ENCODE peak calls at places on chromosomes 3 and 15, in four cellular contexts. E, X, D and N are unnamed samples. For H3K4me1, the result is how much of the 10 kb centered on the place peaks cover.

GRCh38 chr3:52280046-52280445 is 1.6 kb upstream of the WDR82 start:
- DNase-seq in E (no peak), X (no peak), D (no peak), N (no peak)

GRCh38 chr15:31308185-31308639 is 18.4 kb upstream of the KLF13 start:
- DNase-seq in E (no peak), X (peak), D (no peak), N (no peak)

GRCh38 chr3:94500146-94500545 is 437.3 kb downstream of the NSUN3 start:
- DNase-seq in E (no peak), X (no peak), D (no peak), N (no peak)

GRCh38 chr3:24161841-24162240 is 216.8 kb downstream of the NR1D2 start:
- DNase-seq in E (no peak), X (no peak), D (no peak), N (no peak)

GRCh38 chr15:40500584-40501330 is 30.0 kb downstream of the CHST14 start:
- DNase-seq in E (no peak), X (no peak), D (no peak), N (no peak)

GRCh38 chr3:126664591-126665214 is 9.8 kb upstream of the TXNRD3 start:
- DNase-seq in E (no peak), X (no peak), D (no peak), N (no peak)

GRCh38 chr15:70099966-70100494 is 2.3 kb upstream of the TLE3 start:
- DNase-seq in E (peak), X (no peak), D (no peak), N (no peak)

GRCh38 chr15:50049871-50050270 is 69.2 kb downstream of the ATP8B4 start:
- DNase-seq in E (no peak), X (no peak), D (no peak), N (no peak)

GRCh38 chr3:129621626-129622417 is 15.3 kb upstream of the PLXND1 start:
- DNase-seq in E (peak), X (no peak), D (peak), N (no peak)

GRCh38 chr3:57755368-57756021 is 614 bp upstream of the SLMAP start:
- DNase-seq in E (no peak), X (peak), D (peak), N (no peak)

GRCh38 chr15:78621810-78622402 is 1.1 kb upstream of the CHRNA3 start:
- DNase-seq in E (no peak), X (no peak), D (no peak), N (no peak)

GRCh38 chr3:171811913-171812321 is 1.6 kb upstream of the PLD1 start:
- DNase-seq in E (no peak), X (no peak), D (peak), N (no peak)

GRCh38 chr3:171810278-171811058 is at the start of gene PLD1:
- DNase-seq in E (no peak), X (peak), D (no peak), N (peak)

GRCh38 chr3:171811059-171811912 is 1.0 kb upstream of the PLD1 start:
- DNase-seq in E (no peak), X (no peak), D (peak), N (no peak)

GRCh38 chr3:171807806-171808205 is 2.5 kb downstream of the PLD1 start:
- DNase-seq in E (no peak), X (no peak), D (no peak), N (no peak)

GRCh38 chr3:171809513-171810277 is 588 bp downstream of the PLD1 start:
- DNase-seq in E (peak), X (peak), D (peak), N (no peak)
- H3K4me1 ChIP-seq in E (under half), X (under half), D (under half), N (under half)

DNA sequence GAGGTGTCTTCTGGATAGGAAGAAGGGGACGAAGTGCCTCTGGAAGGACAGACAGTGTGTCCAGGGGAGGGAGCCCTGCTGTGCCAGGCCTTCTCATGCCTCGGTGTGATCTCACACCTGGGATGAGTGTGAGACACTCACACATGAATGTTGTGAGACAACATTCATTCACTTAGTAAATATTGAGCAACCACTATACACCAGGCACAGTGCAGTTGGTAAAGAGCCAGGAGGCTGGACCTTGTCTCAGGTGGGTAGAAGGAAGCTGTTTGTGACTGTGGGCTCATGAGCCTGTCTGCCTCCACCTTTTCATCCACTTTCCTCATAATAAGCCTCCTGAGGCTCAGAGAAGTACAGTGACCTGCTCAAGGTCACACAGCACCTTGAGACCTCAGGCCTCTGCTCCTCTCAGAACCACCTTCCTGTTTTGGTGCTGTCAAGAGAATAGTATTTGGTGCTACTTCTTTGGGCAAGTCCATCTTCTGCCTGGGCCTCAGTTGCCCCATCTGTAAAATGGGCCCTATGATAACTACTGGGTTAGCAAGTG is 20.9 kb downstream of the SLC6A6 start:
- DNase-seq in E (no peak), X (peak), D (no peak), N (peak)
- H3K27ac ChIP-seq in E (peak), X (no peak), D (no peak), N (no peak)

GRCh38 chr3:111980716-111981456 is 2.1 kb downstream of the ABHD10 start:
- DNase-seq in E (no peak), X (no peak), D (no peak), N (no peak)
- H3K4me3 ChIP-seq in E (no peak), X (no peak), D (no peak), N (no peak)

GRCh38 chr15:38671003-38671382 is 106.4 kb upstream of the RASGRP1 start:
- DNase-seq in E (no peak), X (no peak), D (no peak), N (no peak)
- H3K4me1 ChIP-seq in E (half or more), X (under half), D (under half), N (under half)

GRCh38 chr3:98010194-98010882 is 24.8 kb downstream of the GABRR3 start:
- DNase-seq in E (no peak), X (no peak), D (no peak), N (no peak)

GRCh38 chr3:98018301-98018700 is 16.8 kb downstream of the GABRR3 start:
- DNase-seq in E (no peak), X (no peak), D (no peak), N (no peak)

GRCh38 chr3:98012974-98013373 is 22.1 kb downstream of the GABRR3 start:
- DNase-seq in E (no peak), X (no peak), D (no peak), N (no peak)

GRCh38 chr3:98008751-98009373 is 26.3 kb downstream of the GABRR3 start:
- DNase-seq in E (no peak), X (no peak), D (no peak), N (no peak)

GRCh38 chr3:98013428-98014349 is 21.4 kb downstream of the GABRR3 start:
- DNase-seq in E (no peak), X (no peak), D (no peak), N (no peak)
- H3K27ac ChIP-seq in E (no peak), X (peak), D (no peak), N (no peak)

DNA sequence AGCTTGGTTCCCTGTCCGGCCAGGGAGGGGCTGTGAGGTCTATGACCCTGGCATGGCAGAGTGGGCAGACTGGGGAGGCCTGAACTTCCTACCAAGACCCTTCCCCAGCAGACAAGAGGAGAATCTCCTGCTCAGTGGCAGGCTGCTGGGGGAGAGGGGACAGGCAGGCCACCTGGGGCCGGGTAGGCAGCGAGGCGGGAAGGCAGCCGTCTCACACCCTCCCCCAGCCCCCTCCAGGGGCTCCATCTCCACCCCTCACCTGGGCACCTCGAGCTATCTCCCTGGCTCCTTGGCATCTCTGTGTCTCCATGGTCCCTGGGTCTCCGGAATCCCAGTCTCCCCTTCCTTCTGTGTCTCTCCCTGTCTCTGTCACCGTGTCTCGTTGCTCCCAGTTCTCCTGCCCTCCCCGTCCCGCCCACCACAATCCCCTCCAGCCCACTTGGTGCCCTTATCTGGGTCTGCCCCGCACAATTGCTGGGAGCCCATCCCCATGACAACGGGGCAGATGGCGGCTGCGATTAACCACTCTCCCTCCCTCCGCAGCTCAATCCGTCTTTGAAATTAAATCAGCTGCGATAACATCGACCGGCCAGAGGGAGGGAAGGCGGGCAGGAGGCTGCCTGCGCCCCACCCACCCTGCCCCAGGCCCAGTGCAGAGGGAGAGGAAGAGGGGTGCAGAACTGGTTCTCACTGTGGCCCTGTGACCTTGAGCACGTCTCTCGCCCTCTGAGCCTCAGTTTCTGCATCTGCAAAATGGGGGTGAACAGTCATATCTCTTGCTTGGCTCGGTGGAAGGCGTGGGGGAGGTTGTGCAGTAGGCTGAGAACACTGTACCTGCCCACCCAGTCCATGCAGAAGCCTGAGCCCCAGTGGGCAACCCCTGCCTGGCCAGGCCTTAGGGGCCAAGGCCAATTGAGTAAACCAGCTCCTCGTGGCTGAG is 9.6 kb downstream of the DNAJB8 start:
- DNase-seq in E (no peak), X (no peak), D (no peak), N (no peak)
- H3K4me3 ChIP-seq in E (no peak), X (no peak), D (no peak), N (no peak)

GRCh38 chr15:59197459-59197858 is 9.2 kb upstream of the LDHAL6B start:
- DNase-seq in E (no peak), X (no peak), D (no peak), N (no peak)
- H3K4me1 ChIP-seq in E (under half), X (under half), D (under half), N (under half)

DNA sequence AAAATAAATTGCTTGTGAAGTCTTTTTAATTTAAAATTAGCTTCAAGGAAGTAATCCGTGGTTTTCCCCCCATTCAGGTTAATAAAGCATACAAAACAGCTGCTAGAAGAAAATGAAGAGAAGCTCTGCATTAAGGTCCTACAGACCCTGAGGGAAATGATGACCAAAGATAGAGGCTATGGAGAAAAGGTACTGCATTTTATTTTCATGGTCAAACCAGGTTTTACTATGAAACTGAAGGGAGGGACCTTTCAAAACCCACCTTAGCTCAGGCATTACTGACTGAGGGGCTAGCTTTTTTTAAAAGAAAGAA is 218.5 kb downstream of the ITPR1 start:
- DNase-seq in E (no peak), X (no peak), D (no peak), N (no peak)
- H3K27ac ChIP-seq in E (no peak), X (no peak), D (peak), N (no peak)

GRCh38 chr15:96358006-96358794 is 27.7 kb downstream of the NR2F2 start:
- DNase-seq in E (no peak), X (no peak), D (no peak), N (no peak)
- H3K4me3 ChIP-seq in E (peak), X (no peak), D (peak), N (no peak)

GRCh38 chr15:88993662-88994061 is 80.5 kb upstream of the MFGE8 start:
- DNase-seq in E (no peak), X (no peak), D (no peak), N (no peak)

GRCh38 chr15:88990185-88990679 is 77.1 kb upstream of the MFGE8 start:
- DNase-seq in E (no peak), X (no peak), D (no peak), N (no peak)

GRCh38 chr15:88994286-88994685 is 81.1 kb upstream of the MFGE8 start:
- DNase-seq in E (no peak), X (no peak), D (no peak), N (no peak)

GRCh38 chr15:88992912-88993376 is 79.8 kb upstream of the MFGE8 start:
- DNase-seq in E (no peak), X (no peak), D (no peak), N (no peak)

GRCh38 chr15:88992216-88992615 is 79.0 kb upstream of the MFGE8 start:
- DNase-seq in E (no peak), X (no peak), D (no peak), N (no peak)
- H3K4me1 ChIP-seq in E (under half), X (under half), D (under half), N (under half)